ENCODE peak calls at places on chromosomes 1 and 21, in four cellular contexts. T is DMS153, A is T-helper 1 cell, C is nephron progenitor cell. M is an unnamed sample.

GRCh38 chr1:196043268-196043667 is 565.0 kb downstream of the KCNT2 start:
- DNase-seq in T (no peak), A (no peak), C (no peak), M (no peak)

GRCh38 chr1:33367488-33368405 is 46.8 kb upstream of the A3GALT2 start:
- DNase-seq in T (peak; percentile 79), A (peak; percentile 76), C (peak; percentile 91), M (peak; percentile 79)

GRCh38 chr1:43512133-43512532 is 18.6 kb upstream of the PTPRF start:
- DNase-seq in T (no peak), A (no peak), C (no peak), M (no peak)

GRCh38 chr1:162987866-162988265 is 81.3 kb upstream of the RGS4 start:
- DNase-seq in T (no peak), A (no peak), C (no peak), M (no peak)

GRCh38 chr1:28195780-28196179 is 19.3 kb upstream of the PTAFR start:
- DNase-seq in T (no peak), A (no peak), C (no peak), M (no peak)

GRCh38 chr1:201269241-201269640 is 14.1 kb upstream of the PKP1 start:
- DNase-seq in T (no peak), A (no peak), C (no peak), M (no peak)

GRCh38 chr1:169094897-169095569 is 11.5 kb upstream of the ATP1B1 start:
- DNase-seq in T (no peak), A (no peak), C (no peak), M (no peak)

GRCh38 chr1:208298593-208299233 is 54.5 kb upstream of the PLXNA2 start:
- DNase-seq in T (peak; percentile 87), A (no peak), C (no peak), M (no peak)

GRCh38 chr1:27589841-27590426 is 14.0 kb downstream of the AHDC1 start:
- DNase-seq in T (peak; percentile 56), A (no peak), C (no peak), M (peak; percentile 84)

GRCh38 chr1:173802961-173803360 is 21.5 kb upstream of the DARS2 start:
- DNase-seq in T (no peak), A (no peak), C (no peak), M (no peak)

GRCh38 chr1:183070923-183071618 is 47.9 kb downstream of the LAMC1 start:
- DNase-seq in T (no peak), A (no peak), C (no peak), M (no peak)

GRCh38 chr1:9872430-9873165 is 37.5 kb downstream of the CTNNBIP1 start:
- DNase-seq in T (no peak), A (no peak), C (no peak), M (no peak)

GRCh38 chr1:86942743-86943142 is 28.3 kb downstream of the HS2ST1 start:
- DNase-seq in T (no peak), A (no peak), C (no peak), M (no peak)

GRCh38 chr1:63787875-63788274 is 14.1 kb downstream of the ROR1 start:
- DNase-seq in T (peak; percentile 51), A (no peak), C (no peak), M (peak; percentile 28)

GRCh38 chr21:40660461-40660860 is 186.5 kb downstream of the DSCAM start:
- DNase-seq in T (no peak), A (no peak), C (no peak), M (no peak)